ENCODE peak calls at places on chromosomes 6 and 20, in ten cellular contexts. Y is Peyer's patch, O is H1, W is body of pancreas, B is adrenal gland, N is NB4, D is transverse colon, I is breast epithelium, P is IMR-90, G is upper lobe of left lung. C is an unnamed sample.

GRCh38 chr20:44429419-44430269 is 46.0 kb upstream of the TTPAL start:
- DNase-seq in Y (peak; percentile 49), D (no peak), O (no peak), W (no peak), P (no peak), G (no peak), I (no peak), B (no peak), N (no peak), C (no peak)

GRCh38 chr20:58236612-58237317 is 8.3 kb upstream of the ANKRD60 start:
- DNase-seq in D (peak; percentile 74), B (peak; percentile 74), I (peak; percentile 30), G (peak; percentile 68), P (peak; percentile 61), W (peak; percentile 73), Y (peak; percentile 85), O (peak; percentile 34), N (peak; percentile 84), C (peak; percentile 63)

GRCh38 chr6:112221561-112221960 is 32.8 kb downstream of the LAMA4 start:
- DNase-seq in W (no peak), G (no peak), N (no peak), Y (no peak), D (no peak), O (no peak), I (no peak), P (no peak), B (no peak), C (no peak)

GRCh38 chr6:142279350-142280180 is 22.2 kb upstream of the ADGRG6 start:
- DNase-seq in N (no peak), D (no peak), W (no peak), B (no peak), I (no peak), P (peak; percentile 37), O (no peak), Y (no peak), G (no peak), C (no peak)

GRCh38 chr6:118704911-118705310 is 53.5 kb upstream of the CEP85L start:
- DNase-seq in G (no peak), Y (no peak), I (no peak), W (no peak), N (no peak), O (no peak), P (no peak), D (no peak), B (no peak), C (no peak)

GRCh38 chr6:7252390-7252789 is 60.6 kb downstream of the SSR1 start:
- DNase-seq in I (no peak), D (no peak), G (no peak), W (peak; percentile 5), Y (no peak), N (peak; percentile 46), B (peak; percentile 23), P (no peak), O (no peak), C (no peak)

GRCh38 chr20:63074182-63074581 is 67.4 kb upstream of the BHLHE23 start:
- DNase-seq in O (no peak), D (no peak), B (no peak), Y (no peak), P (no peak), I (no peak), G (no peak), N (no peak), W (no peak), C (no peak)

GRCh38 chr6:4582506-4582905 is 193.7 kb upstream of the CDYL start:
- DNase-seq in N (peak; percentile 70), Y (no peak), I (no peak), D (no peak), O (no peak), W (no peak), P (peak; percentile 64), B (no peak), G (no peak), C (no peak)

GRCh38 chr20:53570446-53571276 is 23.0 kb downstream of the ZNF217 start:
- DNase-seq in P (no peak), G (peak; percentile 22), I (no peak), O (no peak), N (no peak), Y (no peak), D (no peak), B (no peak), W (peak; percentile 64), C (no peak)

GRCh38 chr20:57896563-57896962 is 186.7 kb upstream of the PMEPA1 start:
- DNase-seq in N (no peak), G (no peak), P (no peak), W (peak; percentile 12), O (no peak), B (no peak), Y (peak; percentile 50), I (no peak), D (no peak), C (no peak)

GRCh38 chr6:158417760-158418098 is 105.5 kb downstream of the TULP4 start:
- DNase-seq in P (peak; percentile 79), Y (no peak), G (no peak), N (no peak), W (no peak), B (peak; percentile 26), I (no peak), D (no peak), O (no peak), C (no peak)

GRCh38 chr6:156589281-156589680 is 187.9 kb upstream of the ARID1B start:
- DNase-seq in G (no peak), W (no peak), I (no peak), D (no peak), Y (no peak), N (no peak), O (no peak), P (peak; percentile 67), B (no peak), C (no peak)

GRCh38 chr20:12660918-12661317 is 347.9 kb upstream of the SPTLC3 start:
- DNase-seq in G (no peak), B (no peak), P (no peak), I (no peak), N (peak; percentile 36), O (peak; percentile 33), W (peak; percentile 7), D (no peak), Y (no peak), C (no peak)

GRCh38 chr6:24932832-24933231 is 2.9 kb downstream of the RIPOR2 start:
- DNase-seq in W (no peak), P (no peak), O (no peak), G (no peak), N (no peak), D (no peak), Y (no peak), B (no peak), I (no peak), C (no peak)

GRCh38 chr6:14440891-14441358 is 323.4 kb downstream of the CD83 start:
- DNase-seq in I (no peak), O (no peak), B (no peak), W (no peak), P (no peak), N (no peak), D (no peak), G (no peak), Y (no peak), C (no peak)
- H3K4me3 ChIP-seq in I (no peak overlapping the region), O (no peak overlapping the region), B (no peak overlapping the region), W (no peak overlapping the region), P (no peak overlapping the region), N (no peak overlapping the region), D (no peak overlapping the region), G (no peak overlapping the region), Y (no peak overlapping the region), C (no peak overlapping the region)

GRCh38 chr20:23003916-23004315 is 31.2 kb upstream of the SSTR4 start:
- DNase-seq in D (no peak), N (no peak), I (no peak), O (no peak), Y (no peak), P (no peak), W (no peak), B (no peak), G (no peak), C (no peak)
- TF ChIP-seq POLR2A in D (no peak), N (no peak), I (no peak), O (no peak), Y (no peak), P (no peak), W (no peak), B (no peak), G (no peak), C (no peak)

GRCh38 chr20:1897965-1898464 is 2.8 kb downstream of the SIRPA start:
- DNase-seq in N (peak; percentile 89), D (peak; percentile 47), G (peak; percentile 55), W (no peak), B (peak; percentile 78), P (no peak), Y (no peak), O (no peak), I (no peak), C (peak; percentile 25)

GRCh38 chr20:1897486-1897885 is 2.3 kb downstream of the SIRPA start:
- DNase-seq in B (peak; percentile 54), I (no peak), W (no peak), G (peak; percentile 41), Y (no peak), O (no peak), P (no peak), N (peak; percentile 35), D (no peak), C (no peak)

GRCh38 chr20:1900321-1900791 is 5.1 kb downstream of the SIRPA start:
- DNase-seq in Y (no peak), G (no peak), I (peak; percentile 46), O (peak; percentile 73), D (peak; percentile 33), B (peak; percentile 77), W (peak; percentile 79), P (peak; percentile 80), N (peak; percentile 80), C (peak; percentile 61)

GRCh38 chr20:1899169-1899525 is 3.9 kb downstream of the SIRPA start:
- DNase-seq in N (no peak), D (no peak), P (no peak), B (no peak), O (no peak), W (no peak), G (no peak), I (no peak), Y (no peak), C (no peak)

DNA sequence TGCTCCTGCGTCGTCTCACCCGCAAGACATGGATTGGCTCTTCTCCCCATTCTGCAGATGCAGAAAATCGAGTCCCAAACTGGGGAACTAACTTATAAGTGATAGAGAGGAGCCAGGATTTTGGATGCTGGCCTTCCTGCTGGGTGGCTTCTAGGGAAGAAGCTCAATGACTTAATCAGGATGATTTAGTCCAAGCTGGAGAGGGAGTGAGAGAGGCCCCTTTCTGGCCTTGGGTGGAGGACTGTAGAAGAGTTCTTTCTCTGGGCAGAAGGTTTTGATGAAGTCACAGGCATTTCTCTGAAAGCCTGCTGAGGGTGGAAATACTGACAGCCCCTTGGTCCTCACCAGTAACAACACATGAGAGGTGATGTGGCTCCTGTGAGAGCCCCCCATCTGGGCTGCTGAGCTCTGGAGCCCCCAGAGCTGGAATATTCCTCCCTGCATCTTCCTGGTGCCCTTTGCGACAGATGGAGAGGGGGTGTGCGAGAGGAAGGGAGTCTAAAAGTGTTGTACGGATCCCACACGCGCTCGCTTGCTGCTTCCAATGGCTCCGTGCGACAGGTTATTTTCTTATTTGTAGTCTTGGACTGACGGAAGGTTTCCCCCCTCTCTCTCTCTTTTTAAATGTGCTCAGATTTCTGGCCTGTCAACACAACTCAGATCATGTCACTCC is 3.4 kb downstream of the SIRPA start:
- DNase-seq in D (no peak), W (no peak), I (no peak), O (no peak), G (no peak), Y (no peak), B (no peak), N (no peak), P (no peak), C (no peak)
- H3K4me3 ChIP-seq in D (no peak overlapping the region), W (no peak overlapping the region), I (no peak overlapping the region), O (no peak overlapping the region), G (peak overlapping the region; percentile 64), Y (no peak overlapping the region), B (no peak overlapping the region), N (peak overlapping the region; percentile 40), P (no peak overlapping the region), C (no peak overlapping the region)

GRCh38 chr20:49132995-49133451 is 55.1 kb downstream of the STAU1 start:
- DNase-seq in D (no peak), G (no peak), B (no peak), N (peak; percentile 76), O (no peak), I (no peak), P (peak; percentile 79), Y (no peak), W (peak; percentile 43), C (no peak)
- TF ChIP-seq POLR2A in D (no peak), G (no peak), B (no peak), N (no peak), O (no peak), I (no peak), P (no peak), Y (no peak), W (no peak), C (no peak)